ENCODE peak calls at places on chromosomes 11 and 22, in seven cellular contexts. One of them, this sample, is unnamed.
A peak's percentile ranks its signal among the peaks of the same experiment; 100 is the strongest.

GRCh38 chr11:31801298-31801702 is 9.8 kb downstream of the PAX6 start:
- DNase-seq in A549: no peak
- DNase-seq in COR-L47: no peak
- DNase-seq in choroid plexus epithelial cell: no peak
- DNase-seq in NCI-H187: no peak
- DNase-seq in Calu3: no peak
- DNase-seq in pons: no peak
- DNase-seq in this sample: no peak

GRCh38 chr11:11148104-11148509 is 204.9 kb downstream of the CSNK2A3 start:
- DNase-seq in A549: no peak
- DNase-seq in COR-L47: no peak
- DNase-seq in choroid plexus epithelial cell: peak; percentile 87
- DNase-seq in NCI-H187: no peak
- DNase-seq in Calu3: peak; percentile 20
- DNase-seq in pons: peak; percentile 56
- DNase-seq in this sample: peak; percentile 97

GRCh38 chr11:33869511-33870422 is 22.1 kb downstream of the LMO2 start:
- DNase-seq in A549: no peak
- DNase-seq in COR-L47: peak; percentile 33
- DNase-seq in choroid plexus epithelial cell: peak; percentile 28
- DNase-seq in NCI-H187: no peak
- DNase-seq in Calu3: peak; percentile 15
- DNase-seq in pons: peak; percentile 78
- DNase-seq in this sample: peak; percentile 51

GRCh38 chr11:94997437-94997836 is 23.9 kb downstream of the KDM4D start:
- DNase-seq in A549: no peak
- DNase-seq in COR-L47: no peak
- DNase-seq in choroid plexus epithelial cell: no peak
- DNase-seq in NCI-H187: no peak
- DNase-seq in Calu3: no peak
- DNase-seq in pons: no peak
- DNase-seq in this sample: no peak

GRCh38 chr11:306645-307371 is 808 bp upstream of the IFITM2 start:
- DNase-seq in A549: no peak
- DNase-seq in COR-L47: no peak
- DNase-seq in choroid plexus epithelial cell: no peak
- DNase-seq in NCI-H187: no peak
- DNase-seq in Calu3: no peak
- DNase-seq in pons: no peak
- DNase-seq in this sample: no peak

GRCh38 chr11:34481307-34481706 is 32.3 kb downstream of the ELF5 start:
- DNase-seq in A549: no peak
- DNase-seq in COR-L47: no peak
- DNase-seq in choroid plexus epithelial cell: no peak
- DNase-seq in NCI-H187: no peak
- DNase-seq in Calu3: no peak
- DNase-seq in pons: no peak
- DNase-seq in this sample: no peak

GRCh38 chr11:101456812-101457211 is 127.0 kb downstream of the TRPC6 start:
- DNase-seq in A549: no peak
- DNase-seq in COR-L47: no peak
- DNase-seq in choroid plexus epithelial cell: peak; percentile 33
- DNase-seq in NCI-H187: no peak
- DNase-seq in Calu3: no peak
- DNase-seq in pons: peak; percentile 41
- DNase-seq in this sample: peak; percentile 51

GRCh38 chr22:27183474-27183873 is 526.1 kb downstream of the MIAT start:
- DNase-seq in A549: no peak
- DNase-seq in COR-L47: no peak
- DNase-seq in choroid plexus epithelial cell: no peak
- DNase-seq in NCI-H187: no peak
- DNase-seq in Calu3: no peak
- DNase-seq in pons: no peak
- DNase-seq in this sample: no peak

GRCh38 chr22:49861642-49862407 is 8.2 kb downstream of the ZBED4 start:
- DNase-seq in A549: no peak
- DNase-seq in COR-L47: no peak
- DNase-seq in choroid plexus epithelial cell: no peak
- DNase-seq in NCI-H187: no peak
- DNase-seq in Calu3: no peak
- DNase-seq in pons: no peak
- DNase-seq in this sample: no peak

GRCh38 chr11:119666463-119667131 is 62.4 kb downstream of the NECTIN1 start:
- DNase-seq in A549: peak; percentile 63
- DNase-seq in COR-L47: peak; percentile 32
- DNase-seq in choroid plexus epithelial cell: peak; percentile 64
- DNase-seq in NCI-H187: peak; percentile 41
- DNase-seq in Calu3: peak; percentile 76
- DNase-seq in pons: peak; percentile 79
- DNase-seq in this sample: peak; percentile 96

GRCh38 chr11:11302565-11302964 is 50.5 kb downstream of the CSNK2A3 start:
- DNase-seq in A549: no peak
- DNase-seq in COR-L47: no peak
- DNase-seq in choroid plexus epithelial cell: no peak
- DNase-seq in NCI-H187: peak; percentile 78
- DNase-seq in Calu3: no peak
- DNase-seq in pons: no peak
- DNase-seq in this sample: no peak

GRCh38 chr11:88680806-88681205 is 343.3 kb upstream of the CTSC start:
- DNase-seq in A549: no peak
- DNase-seq in COR-L47: no peak
- DNase-seq in choroid plexus epithelial cell: peak; percentile 10
- DNase-seq in NCI-H187: no peak
- DNase-seq in Calu3: no peak
- DNase-seq in pons: no peak
- DNase-seq in this sample: no peak

GRCh38 chr11:90476442-90477007 is 253.7 kb upstream of the CHORDC1 start:
- DNase-seq in A549: no peak
- DNase-seq in COR-L47: peak; percentile 30
- DNase-seq in choroid plexus epithelial cell: peak; percentile 59
- DNase-seq in NCI-H187: peak; percentile 2
- DNase-seq in Calu3: peak; percentile 52
- DNase-seq in pons: peak; percentile 51
- DNase-seq in this sample: peak; percentile 72

GRCh38 chr11:121829159-121829643 is 286.8 kb downstream of the BLID start:
- DNase-seq in A549: no peak
- DNase-seq in COR-L47: no peak
- DNase-seq in choroid plexus epithelial cell: peak; percentile 99
- DNase-seq in NCI-H187: no peak
- DNase-seq in Calu3: no peak
- DNase-seq in pons: peak; percentile 17
- DNase-seq in this sample: no peak

GRCh38 chr22:35154937-35155387 is 89.0 kb downstream of the ISX start:
- DNase-seq in A549: peak; percentile 20
- DNase-seq in COR-L47: peak; percentile 40
- DNase-seq in choroid plexus epithelial cell: peak; percentile 70
- DNase-seq in NCI-H187: peak; percentile 2
- DNase-seq in Calu3: peak; percentile 82
- DNase-seq in pons: peak; percentile 20
- DNase-seq in this sample: peak; percentile 74

GRCh38 chr11:86570020-86570419 is 102.4 kb downstream of the ME3 start:
- DNase-seq in A549: no peak
- DNase-seq in COR-L47: no peak
- DNase-seq in choroid plexus epithelial cell: no peak
- DNase-seq in NCI-H187: no peak
- DNase-seq in Calu3: no peak
- DNase-seq in pons: no peak
- DNase-seq in this sample: peak; percentile 50

GRCh38 chr22:25113316-25113721 is 86.3 kb upstream of the CRYBB3 start:
- DNase-seq in A549: no peak
- DNase-seq in COR-L47: no peak
- DNase-seq in choroid plexus epithelial cell: no peak
- DNase-seq in NCI-H187: no peak
- DNase-seq in Calu3: peak; percentile 72
- DNase-seq in pons: no peak
- DNase-seq in this sample: no peak

GRCh38 chr22:39496131-39496838 is 5.8 kb upstream of the MIEF1 start:
- DNase-seq in A549: peak; percentile 48
- DNase-seq in COR-L47: peak; percentile 68
- DNase-seq in choroid plexus epithelial cell: peak; percentile 85
- DNase-seq in NCI-H187: no peak
- DNase-seq in Calu3: peak; percentile 64
- DNase-seq in pons: peak; percentile 95
- DNase-seq in this sample: peak; percentile 68

GRCh38 chr22:46535876-46536558 is 1.4 kb downstream of the CELSR1 start:
- DNase-seq in A549: no peak
- DNase-seq in COR-L47: no peak
- DNase-seq in choroid plexus epithelial cell: no peak
- DNase-seq in NCI-H187: no peak
- DNase-seq in Calu3: no peak
- DNase-seq in pons: no peak
- DNase-seq in this sample: no peak

GRCh38 chr11:74373382-74373781 is 24.9 kb downstream of the PGM2L1 start:
- DNase-seq in A549: no peak
- DNase-seq in COR-L47: no peak
- DNase-seq in choroid plexus epithelial cell: peak; percentile 58
- DNase-seq in NCI-H187: no peak
- DNase-seq in Calu3: no peak
- DNase-seq in pons: no peak
- DNase-seq in this sample: no peak

GRCh38 chr11:120306519-120307242 is 18.4 kb upstream of the TLCD5 start:
- DNase-seq in A549: peak; percentile 31
- DNase-seq in COR-L47: no peak
- DNase-seq in choroid plexus epithelial cell: peak; percentile 69
- DNase-seq in NCI-H187: no peak
- DNase-seq in Calu3: peak; percentile 72
- DNase-seq in pons: no peak
- DNase-seq in this sample: peak; percentile 4

GRCh38 chr11:12249590-12250260 is 127.6 kb upstream of the PARVA start:
- DNase-seq in A549: no peak
- DNase-seq in COR-L47: peak; percentile 98
- DNase-seq in choroid plexus epithelial cell: no peak
- DNase-seq in NCI-H187: peak; percentile 84
- DNase-seq in Calu3: peak; percentile 72
- DNase-seq in pons: no peak
- DNase-seq in this sample: no peak

GRCh38 chr11:1546536-1547466 is 25.3 kb downstream of the DUSP8 start:
- DNase-seq in A549: peak; percentile 84
- DNase-seq in COR-L47: peak; percentile 84
- DNase-seq in choroid plexus epithelial cell: peak; percentile 25
- DNase-seq in NCI-H187: peak; percentile 60
- DNase-seq in Calu3: peak; percentile 74
- DNase-seq in pons: no peak
- DNase-seq in this sample: no peak

GRCh38 chr11:8266246-8267241 is 2.9 kb upstream of the LMO1 start:
- DNase-seq in A549: no peak
- DNase-seq in COR-L47: no peak
- DNase-seq in choroid plexus epithelial cell: no peak
- DNase-seq in NCI-H187: no peak
- DNase-seq in Calu3: no peak
- DNase-seq in pons: no peak
- DNase-seq in this sample: no peak

GRCh38 chr11:131579932-131580387 is 209.5 kb downstream of the NTM start:
- DNase-seq in A549: peak; percentile 4
- DNase-seq in COR-L47: no peak
- DNase-seq in choroid plexus epithelial cell: peak; percentile 61
- DNase-seq in NCI-H187: no peak
- DNase-seq in Calu3: no peak
- DNase-seq in pons: no peak
- DNase-seq in this sample: peak; percentile 51

GRCh38 chr11:28077524-28077923 is 30.4 kb downstream of the KIF18A start:
- DNase-seq in A549: no peak
- DNase-seq in COR-L47: no peak
- DNase-seq in choroid plexus epithelial cell: no peak
- DNase-seq in NCI-H187: no peak
- DNase-seq in Calu3: no peak
- DNase-seq in pons: peak; percentile 2
- DNase-seq in this sample: no peak

GRCh38 chr11:83836883-83837654 is 550.9 kb upstream of the CCDC90B start:
- DNase-seq in A549: peak; percentile 57
- DNase-seq in COR-L47: peak; percentile 51
- DNase-seq in choroid plexus epithelial cell: peak; percentile 74
- DNase-seq in NCI-H187: peak; percentile 9
- DNase-seq in Calu3: peak; percentile 19
- DNase-seq in pons: peak; percentile 86
- DNase-seq in this sample: no peak

GRCh38 chr22:40345801-40346177 is 511 bp upstream of the ADSL start:
- DNase-seq in A549: no peak
- DNase-seq in COR-L47: peak; percentile 35
- DNase-seq in choroid plexus epithelial cell: peak; percentile 42
- DNase-seq in NCI-H187: no peak
- DNase-seq in Calu3: no peak
- DNase-seq in pons: no peak
- DNase-seq in this sample: peak; percentile 67

GRCh38 chr11:118715837-118716260 is 36.4 kb upstream of the TREH start:
- DNase-seq in A549: no peak
- DNase-seq in COR-L47: no peak
- DNase-seq in choroid plexus epithelial cell: no peak
- DNase-seq in NCI-H187: peak; percentile 7
- DNase-seq in Calu3: no peak
- DNase-seq in pons: no peak
- DNase-seq in this sample: peak; percentile 47

GRCh38 chr22:30086496-30086895 is 6.2 kb downstream of the HORMAD2 start:
- DNase-seq in A549: no peak
- DNase-seq in COR-L47: no peak
- DNase-seq in choroid plexus epithelial cell: no peak
- DNase-seq in NCI-H187: no peak
- DNase-seq in Calu3: no peak
- DNase-seq in pons: no peak
- DNase-seq in this sample: no peak

GRCh38 chr11:103898065-103898464 is 138.4 kb upstream of the DDI1 start:
- DNase-seq in A549: no peak
- DNase-seq in COR-L47: no peak
- DNase-seq in choroid plexus epithelial cell: no peak
- DNase-seq in NCI-H187: no peak
- DNase-seq in Calu3: no peak
- DNase-seq in pons: no peak
- DNase-seq in this sample: no peak

GRCh38 chr11:64867748-64868462 is 10.5 kb downstream of the EHD1 start:
- DNase-seq in A549: no peak
- DNase-seq in COR-L47: no peak
- DNase-seq in choroid plexus epithelial cell: no peak
- DNase-seq in NCI-H187: no peak
- DNase-seq in Calu3: no peak
- DNase-seq in pons: no peak
- DNase-seq in this sample: peak; percentile 83

GRCh38 chr22:31248138-31248745 is 36.1 kb downstream of the LIMK2 start:
- DNase-seq in A549: no peak
- DNase-seq in COR-L47: no peak
- DNase-seq in choroid plexus epithelial cell: peak; percentile 97
- DNase-seq in NCI-H187: no peak
- DNase-seq in Calu3: no peak
- DNase-seq in pons: peak; percentile 66
- DNase-seq in this sample: peak; percentile 93

GRCh38 chr11:68138256-68138655 is 17.1 kb upstream of the CHKA start:
- DNase-seq in A549: no peak
- DNase-seq in COR-L47: no peak
- DNase-seq in choroid plexus epithelial cell: no peak
- DNase-seq in NCI-H187: no peak
- DNase-seq in Calu3: no peak
- DNase-seq in pons: no peak
- DNase-seq in this sample: no peak

GRCh38 chr22:17116931-17117330 is 4.2 kb downstream of the TMEM121B start:
- DNase-seq in A549: no peak
- DNase-seq in COR-L47: no peak
- DNase-seq in choroid plexus epithelial cell: no peak
- DNase-seq in NCI-H187: no peak
- DNase-seq in Calu3: no peak
- DNase-seq in pons: no peak
- DNase-seq in this sample: no peak

GRCh38 chr22:44988671-44989070 is 21.1 kb downstream of the PHF21B start:
- DNase-seq in A549: no peak
- DNase-seq in COR-L47: no peak
- DNase-seq in choroid plexus epithelial cell: no peak
- DNase-seq in NCI-H187: no peak
- DNase-seq in Calu3: no peak
- DNase-seq in pons: no peak
- DNase-seq in this sample: no peak

This sample was measured in trophoblast cell.